ENCODE peak calls at places on chromosomes 4 and X, in six cellular contexts. T is GM23338; G is head of caudate nucleus; F is GM12865; Z is heart right ventricle; C is stimulated activated CD4-positive, alpha-beta T cell treated with anti-CD3 and anti-CD28 coated beads, Interleukin-12 subunit alpha, Interleukin-12 subunit beta, amount 100 ng/mL, for 4 hours. H is an unnamed sample.

GRCh38 chrX:131802836-131803626 is 220.1 kb upstream of the STK26 start:
- DNase-seq in Z (peak), C (peak), G (peak), F (peak), T (peak), H (peak)

GRCh38 chr4:1583859-1584258 is 100.3 kb downstream of the FAM53A start:
- DNase-seq in Z (no peak), C (no peak), T (no peak), G (no peak), F (no peak), H (no peak)

GRCh38 chrX:47112316-47112954 is 32.1 kb downstream of the NDUFB11 start:
- DNase-seq in F (no peak), G (peak), Z (no peak), C (no peak), T (peak), H (no peak)

GRCh38 chr4:76545161-76545884 is 110.3 kb downstream of the SHROOM3 start:
- DNase-seq in Z (no peak), G (no peak), C (no peak), F (peak), T (no peak), H (no peak)

GRCh38 chrX:110204986-110205385 is 112.9 kb downstream of the AMMECR1 start:
- DNase-seq in T (no peak), Z (no peak), C (no peak), G (no peak), F (no peak), H (no peak)

GRCh38 chrX:129462707-129463106 is 60.6 kb downstream of the SMARCA1 start:
- DNase-seq in T (no peak), Z (no peak), G (no peak), F (no peak), C (no peak), H (no peak)

GRCh38 chr4:23889814-23890269 is at the start of gene PPARGC1A:
- DNase-seq in G (peak), T (peak), Z (peak), F (peak), C (no peak), H (peak)

GRCh38 chr4:122632396-122633143 is 11.7 kb upstream of the IL21 start:
- DNase-seq in G (no peak), T (no peak), C (no peak), Z (no peak), F (peak), H (peak)

GRCh38 chr4:37803348-37803973 is 23.0 kb upstream of the PGM2 start:
- DNase-seq in T (peak), G (no peak), C (no peak), Z (peak), F (peak), H (peak)

GRCh38 chr4:101835121-101835904 is 44.8 kb downstream of the BANK1 start:
- DNase-seq in T (no peak), G (peak), F (no peak), C (no peak), Z (peak), H (peak)

GRCh38 chr4:38967260-38968095 is 64.7 kb downstream of the TMEM156 start:
- DNase-seq in Z (no peak), G (no peak), T (no peak), C (no peak), F (no peak), H (no peak)

GRCh38 chr4:48112017-48112667 is 21.9 kb downstream of the TXK start:
- DNase-seq in F (no peak), G (no peak), Z (no peak), C (no peak), T (peak), H (no peak)

GRCh38 chr4:7266525-7267292 is 74.4 kb downstream of the SORCS2 start:
- DNase-seq in F (no peak), T (peak), G (no peak), C (no peak), Z (no peak), H (no peak)

GRCh38 chr4:15410750-15411149 is 17.1 kb upstream of the C1QTNF7 start:
- DNase-seq in T (no peak), G (no peak), C (no peak), F (peak), Z (no peak), H (peak)

GRCh38 chr4:124337874-124338273 is 374.7 kb downstream of the ANKRD50 start:
- DNase-seq in F (no peak), Z (peak), C (no peak), G (no peak), T (no peak), H (peak)

GRCh38 chr4:130257271-130257670 is 1161.3 kb downstream of the C4orf33 start:
- DNase-seq in C (no peak), G (no peak), F (no peak), T (no peak), Z (no peak), H (no peak)

GRCh38 chrX:25131055-25131454 is 115.3 kb upstream of the ARX start:
- DNase-seq in G (no peak), T (no peak), F (no peak), C (no peak), Z (no peak), H (no peak)

GRCh38 chr4:180973894-180974293 is 1269.3 kb upstream of the TENM3 start:
- DNase-seq in G (no peak), C (no peak), Z (no peak), T (no peak), F (peak), H (no peak)

GRCh38 chr4:26369132-26370036 is 48.6 kb downstream of the RBPJ start:
- DNase-seq in T (no peak), F (no peak), G (no peak), C (no peak), Z (no peak), H (no peak)

GRCh38 chr4:112938461-112939058 is 110.9 kb upstream of the ANK2 start:
- DNase-seq in T (peak), C (no peak), F (peak), G (no peak), Z (no peak), H (no peak)

GRCh38 chr4:133592106-133592505 is 443.0 kb downstream of the PCDH10 start:
- DNase-seq in C (no peak), G (no peak), F (no peak), Z (no peak), T (no peak), H (no peak)

GRCh38 chrX:106933538-106933961 is 13.3 kb downstream of the CLDN2 start:
- DNase-seq in F (no peak), C (no peak), T (no peak), Z (peak), G (no peak), H (no peak)

GRCh38 chr4:150367326-150367725 is 214.6 kb upstream of the MAB21L2 start:
- DNase-seq in C (no peak), F (no peak), T (peak), G (no peak), Z (no peak), H (peak)

GRCh38 chrX:39475372-39475771 is 622.4 kb downstream of the BCOR start:
- DNase-seq in C (no peak), T (no peak), G (no peak), F (no peak), Z (no peak), H (no peak)

GRCh38 chrX:49171752-49172279 is at the start of gene PLP2:
- DNase-seq in Z (no peak), T (peak), F (peak), G (no peak), C (peak), H (no peak)

GRCh38 chr4:89137695-89138094 is 26.4 kb downstream of the TIGD2 start:
- DNase-seq in Z (no peak), F (no peak), C (no peak), T (peak), G (no peak), H (no peak)

GRCh38 chrX:19303216-19303880 is 40.4 kb upstream of the PDHA1 start:
- DNase-seq in Z (peak), C (no peak), T (no peak), F (no peak), G (no peak), H (no peak)

GRCh38 chr4:8185280-8185679 is 13.8 kb upstream of the SH3TC1 start:
- DNase-seq in F (no peak), C (no peak), G (no peak), T (no peak), Z (no peak), H (no peak)

GRCh38 chr4:123351713-123352112 is 44.9 kb upstream of the SPRY1 start:
- DNase-seq in C (no peak), F (no peak), T (no peak), G (no peak), Z (no peak), H (no peak)

GRCh38 chr4:123415977-123416376 is 19.4 kb downstream of the SPRY1 start:
- DNase-seq in F (no peak), C (no peak), Z (no peak), G (no peak), T (no peak), H (no peak)

GRCh38 chr4:128862608-128863313 is 53.3 kb downstream of the JADE1 start:
- DNase-seq in G (no peak), C (peak), T (no peak), F (peak), Z (no peak), H (no peak)